ENCODE peak calls at places on chromosomes 16 and 17, in four cellular contexts. H, Y, V and X are unnamed samples.

GRCh38 chr16:5024632-5025031 is 9.1 kb downstream of the NAGPA start:
- DNase-seq in V (no peak), Y (no peak), H (no peak), X (peak)

GRCh38 chr17:8954339-8954738 is 11.2 kb downstream of the PIK3R5 start:
- DNase-seq in H (no peak), V (no peak), Y (no peak), X (no peak)

GRCh38 chr17:5283531-5284315 is 1.6 kb downstream of the RABEP1 start:
- DNase-seq in H (peak), V (peak), Y (no peak), X (no peak)

GRCh38 chr16:20944861-20945390 is 44.4 kb downstream of the LYRM1 start:
- DNase-seq in V (peak), H (peak), Y (peak), X (no peak)

GRCh38 chr16:83054302-83054701 is 427.5 kb downstream of the CDH13 start:
- DNase-seq in V (no peak), H (peak), Y (no peak), X (no peak)

GRCh38 chr17:27545562-27546229 is 85.3 kb upstream of the LGALS9 start:
- DNase-seq in V (peak), Y (no peak), H (peak), X (no peak)

GRCh38 chr17:32723310-32723955 is 153.5 kb downstream of the MYO1D start:
- DNase-seq in Y (no peak), H (peak), V (peak), X (no peak)

GRCh38 chr17:80510132-80510531 is 33.7 kb upstream of the NPTX1 start:
- DNase-seq in H (no peak), V (no peak), Y (no peak), X (no peak)

GRCh38 chr16:23967775-23968571 is 132.2 kb downstream of the PRKCB start:
- DNase-seq in H (no peak), V (no peak), Y (peak), X (no peak)

GRCh38 chr17:74199306-74200092 is 4.0 kb upstream of the RPL38 start:
- DNase-seq in V (peak), H (no peak), Y (peak), X (peak)

GRCh38 chr17:75087558-75088453 is at the start of gene SLC16A5:
- DNase-seq in H (peak), Y (peak), V (peak), X (peak)

GRCh38 chr16:89779917-89780316 is 36.5 kb downstream of the FANCA start:
- DNase-seq in H (no peak), V (no peak), Y (no peak), X (no peak)

GRCh38 chr16:90078594-90078895 is 1.4 kb upstream of the PRDM7 start:
- DNase-seq in Y (no peak), V (no peak), H (no peak), X (no peak)

GRCh38 chr16:3590736-3591435 is 13.7 kb upstream of the NLRC3 start:
- DNase-seq in H (no peak), Y (no peak), V (no peak), X (no peak)

GRCh38 chr16:57609541-57610401 is 18.7 kb upstream of the ADGRG1 start:
- DNase-seq in H (peak), V (no peak), Y (no peak), X (no peak)

GRCh38 chr16:86076606-86077005 is 177.6 kb downstream of the IRF8 start:
- DNase-seq in H (no peak), Y (no peak), V (no peak), X (no peak)

GRCh38 chr16:3980311-3981111 is 100.0 kb upstream of the CREBBP start:
- DNase-seq in Y (no peak), H (peak), V (no peak), X (no peak)

GRCh38 chr17:53707546-53707945 is 115.2 kb upstream of the KIF2B start:
- DNase-seq in H (no peak), V (no peak), Y (no peak), X (no peak)

GRCh38 chr17:75921596-75921995 is 16.9 kb upstream of the MRPL38 start:
- DNase-seq in V (no peak), Y (no peak), H (no peak), X (no peak)

GRCh38 chr17:80501739-80502577 is 25.6 kb upstream of the NPTX1 start:
- DNase-seq in V (no peak), Y (no peak), H (peak), X (peak)

GRCh38 chr17:63295288-63295687 is 150.8 kb downstream of the CYB561 start:
- DNase-seq in V (no peak), Y (no peak), H (peak), X (no peak)

GRCh38 chr17:14052886-14053615 is 16.3 kb upstream of the COX10 start:
- DNase-seq in Y (peak), H (no peak), V (no peak), X (no peak)

GRCh38 chr16:65453646-65454045 is 331.8 kb upstream of the CDH11 start:
- DNase-seq in H (no peak), Y (no peak), V (no peak), X (no peak)

GRCh38 chr17:45287526-45288264 is 25.8 kb upstream of the SPATA32 start:
- DNase-seq in V (no peak), H (no peak), Y (no peak), X (no peak)

GRCh38 chr16:89270666-89271345 is 53.3 kb downstream of the ZNF778 start:
- DNase-seq in H (no peak), Y (no peak), V (no peak), X (no peak)

GRCh38 chr17:37382056-37382455 is 6.3 kb downstream of the C17orf78 start:
- DNase-seq in V (no peak), H (no peak), Y (no peak), X (no peak)

GRCh38 chr17:38748329-38749221 is at the start of gene PCGF2:
- DNase-seq in H (peak), V (peak), Y (peak), X (peak)

GRCh38 chr16:51167170-51167710 is 16.2 kb upstream of the SALL1 start:
- DNase-seq in H (no peak), V (no peak), Y (no peak), X (no peak)

GRCh38 chr16:57289391-57290257 is 5.2 kb upstream of the PLLP start:
- DNase-seq in H (no peak), V (no peak), Y (no peak), X (no peak)

GRCh38 chr17:45968732-45969131 is 30.3 kb upstream of the STH start:
- DNase-seq in V (no peak), Y (no peak), H (no peak), X (no peak)

GRCh38 chr16:55678061-55678935 is 22.5 kb downstream of the SLC6A2 start:
- DNase-seq in V (no peak), Y (no peak), H (no peak), X (no peak)

GRCh38 chr16:70778901-70779309 is 22.1 kb downstream of the VAC14 start:
- DNase-seq in H (peak), V (peak), Y (peak), X (peak)

GRCh38 chr17:54860617-54861468 is 39.8 kb upstream of the TOM1L1 start:
- DNase-seq in Y (no peak), H (no peak), V (peak), X (no peak)

GRCh38 chr17:42618442-42619150 is 9.1 kb downstream of the TUBG1 start:
- DNase-seq in H (no peak), Y (peak), V (peak), X (peak)
- TF ChIP-seq MAZ in H (no peak), Y (peak), V (no peak), X (no peak)

GRCh38 chr16:87958632-87959031 is 7.4 kb downstream of the BANP start:
- DNase-seq in V (no peak), Y (no peak), H (no peak), X (no peak)
- TF ChIP-seq MAZ in V (no peak), Y (no peak), H (no peak), X (no peak)

GRCh38 chr16:12574721-12575120 is 229.0 kb downstream of the CPPED1 start:
- DNase-seq in H (no peak), V (no peak), Y (no peak), X (no peak)

GRCh38 chr16:12572316-12572985 is 231.2 kb downstream of the CPPED1 start:
- DNase-seq in V (no peak), Y (no peak), H (no peak), X (no peak)

GRCh38 chr16:12575288-12575687 is 228.4 kb downstream of the CPPED1 start:
- DNase-seq in Y (no peak), V (no peak), H (no peak), X (no peak)

GRCh38 chr16:12573730-12574383 is 229.8 kb downstream of the CPPED1 start:
- DNase-seq in V (peak), Y (peak), H (no peak), X (peak)

GRCh38 chr16:12573300-12573699 is 230.4 kb downstream of the CPPED1 start:
- DNase-seq in Y (no peak), H (no peak), V (no peak), X (no peak)
- TF ChIP-seq MAZ in Y (no peak), H (no peak), V (no peak), X (no peak)

GRCh38 chr16:49048557-49048956 is 233.1 kb downstream of the CBLN1 start:
- DNase-seq in V (no peak), Y (peak), H (peak), X (no peak)
- TF ChIP-seq MAZ in V (no peak), Y (no peak), H (no peak), X (no peak)

GRCh38 chr16:18975109-18975508 is 8.6 kb upstream of the TMC7 start:
- DNase-seq in H (no peak), V (no peak), Y (no peak), X (no peak)

GRCh38 chr16:18966791-18967190 is 16.9 kb upstream of the TMC7 start:
- DNase-seq in V (no peak), Y (no peak), H (no peak), X (no peak)

GRCh38 chr16:18965555-18965954 is 18.2 kb upstream of the TMC7 start:
- DNase-seq in H (no peak), Y (no peak), V (no peak), X (no peak)

GRCh38 chr16:18969050-18969854 is 14.5 kb upstream of the TMC7 start:
- DNase-seq in Y (peak), H (peak), V (peak), X (peak)

GRCh38 chr16:18969855-18970240 is 13.9 kb upstream of the TMC7 start:
- DNase-seq in Y (no peak), V (no peak), H (no peak), X (no peak)
- TF ChIP-seq MAZ in Y (no peak), V (no peak), H (no peak), X (no peak)

GRCh38 chr17:51419476-51419875 is 159.1 kb downstream of the UTP18 start:
- DNase-seq in V (no peak), H (no peak), Y (no peak), X (no peak)
- TF ChIP-seq MAZ in V (no peak), H (no peak), Y (no peak), X (no peak)

GRCh38 chr17:68248199-68248825 is 469 bp downstream of the AMZ2 start:
- DNase-seq in V (peak), H (peak), Y (no peak), X (no peak)
- TF ChIP-seq MAZ in V (no peak), H (no peak), Y (no peak), X (no peak)